ENCODE peak calls at places on chromosomes 6 and 20, in six cellular contexts. One of them, this sample, is unnamed.

GRCh38 chr6:4225207-4225872 is 90.0 kb upstream of the ECI2 start:
- DNase-seq in D341Med: no peak
- DNase-seq in H9: peak
- DNase-seq in activated naive CD4-positive, alpha-beta T cell treated with anti-CD3 and anti-CD28 coated beads, Interleukin-2, amount 10 ng/mL, durations not matched to agents 7 days and 5 days: no peak
- DNase-seq in BJ: no peak
- DNase-seq in suprapubic skin: no peak
- DNase-seq in this sample: no peak

GRCh38 chr6:1611572-1612385 is 2.1 kb downstream of the FOXC1 start:
- DNase-seq in activated naive CD4-positive, alpha-beta T cell treated with anti-CD3 and anti-CD28 coated beads, Interleukin-2, amount 10 ng/mL, durations not matched to agents 7 days and 5 days: peak
- DNase-seq in D341Med: no peak
- DNase-seq in H9: peak
- DNase-seq in BJ: no peak
- DNase-seq in suprapubic skin: no peak
- DNase-seq in this sample: no peak

GRCh38 chr20:58131111-58131510 is 97.3 kb downstream of the ANKRD60 start:
- DNase-seq in activated naive CD4-positive, alpha-beta T cell treated with anti-CD3 and anti-CD28 coated beads, Interleukin-2, amount 10 ng/mL, durations not matched to agents 7 days and 5 days: no peak
- DNase-seq in suprapubic skin: peak
- DNase-seq in D341Med: peak
- DNase-seq in BJ: no peak
- DNase-seq in H9: peak
- DNase-seq in this sample: no peak

GRCh38 chr6:13191461-13191860 is 136.9 kb downstream of the TBC1D7 start:
- DNase-seq in activated naive CD4-positive, alpha-beta T cell treated with anti-CD3 and anti-CD28 coated beads, Interleukin-2, amount 10 ng/mL, durations not matched to agents 7 days and 5 days: no peak
- DNase-seq in H9: no peak
- DNase-seq in BJ: no peak
- DNase-seq in D341Med: no peak
- DNase-seq in suprapubic skin: no peak
- DNase-seq in this sample: no peak

GRCh38 chr6:139569561-139569960 is 195.1 kb upstream of the CITED2 start:
- DNase-seq in activated naive CD4-positive, alpha-beta T cell treated with anti-CD3 and anti-CD28 coated beads, Interleukin-2, amount 10 ng/mL, durations not matched to agents 7 days and 5 days: no peak
- DNase-seq in D341Med: no peak
- DNase-seq in suprapubic skin: no peak
- DNase-seq in BJ: no peak
- DNase-seq in H9: no peak
- DNase-seq in this sample: no peak

GRCh38 chr20:62661647-62662046 is 19.3 kb downstream of the SLCO4A1 start:
- DNase-seq in suprapubic skin: no peak
- DNase-seq in H9: no peak
- DNase-seq in D341Med: no peak
- DNase-seq in BJ: no peak
- DNase-seq in activated naive CD4-positive, alpha-beta T cell treated with anti-CD3 and anti-CD28 coated beads, Interleukin-2, amount 10 ng/mL, durations not matched to agents 7 days and 5 days: no peak
- DNase-seq in this sample: no peak

GRCh38 chr6:2190661-2191389 is 54.6 kb downstream of the GMDS start:
- DNase-seq in suprapubic skin: no peak
- DNase-seq in BJ: no peak
- DNase-seq in D341Med: no peak
- DNase-seq in activated naive CD4-positive, alpha-beta T cell treated with anti-CD3 and anti-CD28 coated beads, Interleukin-2, amount 10 ng/mL, durations not matched to agents 7 days and 5 days: no peak
- DNase-seq in H9: no peak
- DNase-seq in this sample: no peak

GRCh38 chr20:58112017-58112781 is 116.3 kb downstream of the ANKRD60 start:
- DNase-seq in D341Med: peak
- DNase-seq in activated naive CD4-positive, alpha-beta T cell treated with anti-CD3 and anti-CD28 coated beads, Interleukin-2, amount 10 ng/mL, durations not matched to agents 7 days and 5 days: no peak
- DNase-seq in BJ: no peak
- DNase-seq in suprapubic skin: peak
- DNase-seq in H9: peak
- DNase-seq in this sample: no peak

GRCh38 chr6:36150283-36150682 is 20.0 kb downstream of the MAPK13 start:
- DNase-seq in activated naive CD4-positive, alpha-beta T cell treated with anti-CD3 and anti-CD28 coated beads, Interleukin-2, amount 10 ng/mL, durations not matched to agents 7 days and 5 days: no peak
- DNase-seq in D341Med: no peak
- DNase-seq in BJ: no peak
- DNase-seq in H9: no peak
- DNase-seq in suprapubic skin: no peak
- DNase-seq in this sample: no peak

GRCh38 chr20:48647873-48648272 is 179.9 kb downstream of the PREX1 start:
- DNase-seq in suprapubic skin: no peak
- DNase-seq in H9: no peak
- DNase-seq in BJ: no peak
- DNase-seq in activated naive CD4-positive, alpha-beta T cell treated with anti-CD3 and anti-CD28 coated beads, Interleukin-2, amount 10 ng/mL, durations not matched to agents 7 days and 5 days: no peak
- DNase-seq in D341Med: no peak
- DNase-seq in this sample: no peak

GRCh38 chr6:143283887-143284640 is 166.4 kb downstream of the ADAT2 start:
- DNase-seq in H9: no peak
- DNase-seq in D341Med: no peak
- DNase-seq in suprapubic skin: no peak
- DNase-seq in BJ: peak
- DNase-seq in activated naive CD4-positive, alpha-beta T cell treated with anti-CD3 and anti-CD28 coated beads, Interleukin-2, amount 10 ng/mL, durations not matched to agents 7 days and 5 days: no peak
- DNase-seq in this sample: no peak

This sample was measured in AG04449.